ENCODE peak calls at places on chromosomes 7 and 10, in five cellular contexts. K is ovary, A is body of pancreas, L is Panc1, F is neural progenitor cell. S is an unnamed sample.

GRCh38 chr7:107051376-107051775 is 6.9 kb downstream of the PRKAR2B start:
- DNase-seq in L (no peak), F (no peak), K (no peak), A (no peak), S (no peak)

GRCh38 chr10:14014423-14014822 is 316.3 kb downstream of the FRMD4A start:
- DNase-seq in F (no peak), A (no peak), L (no peak), K (no peak), S (no peak)

GRCh38 chr7:2566890-2567662 is 8.3 kb downstream of the IQCE start:
- DNase-seq in A (no peak), F (no peak), L (no peak), K (no peak), S (peak; percentile 85)

GRCh38 chr10:102644066-102644645 is at the start of gene TRIM8:
- DNase-seq in L (no peak), K (peak; percentile 72), A (peak; percentile 69), F (peak; percentile 75), S (no peak)

GRCh38 chr10:79137826-79138225 is 69.1 kb downstream of the ZMIZ1 start:
- DNase-seq in F (no peak), K (peak; percentile 76), L (no peak), A (no peak), S (peak; percentile 37)

GRCh38 chr10:11345224-11346054 is 266.0 kb downstream of the USP6NL start:
- DNase-seq in K (no peak), A (no peak), F (peak; percentile 24), L (no peak), S (peak; percentile 21)

GRCh38 chr10:49737474-49738201 is 24.5 kb downstream of the OGDHL start:
- DNase-seq in L (no peak), K (no peak), A (no peak), F (no peak), S (no peak)

GRCh38 chr7:102072636-102073209 is 213.9 kb upstream of the SH2B2 start:
- DNase-seq in A (no peak), K (no peak), F (no peak), L (no peak), S (no peak)

GRCh38 chr7:825386-825785 is 6.9 kb upstream of the SUN1 start:
- DNase-seq in L (no peak), F (no peak), A (no peak), K (no peak), S (no peak)

GRCh38 chr10:11856678-11857077 is 33.5 kb downstream of the PROSER2 start:
- DNase-seq in K (no peak), L (no peak), F (no peak), A (no peak), S (no peak)

GRCh38 chr7:44162785-44163395 is 21.8 kb upstream of the MYL7 start:
- DNase-seq in L (no peak), K (no peak), F (no peak), A (no peak), S (no peak)

GRCh38 chr7:57437581-57437980 is 12.4 kb upstream of the ZNF716 start:
- DNase-seq in L (no peak), F (no peak), K (no peak), A (no peak), S (no peak)

GRCh38 chr7:27108390-27109127 is 6.1 kb upstream of the HOXA2 start:
- DNase-seq in F (peak; percentile 83), L (no peak), K (no peak), A (no peak), S (no peak)

GRCh38 chr7:111264111-111264868 is 173.4 kb downstream of the LRRN3 start:
- DNase-seq in A (no peak), F (no peak), K (no peak), L (no peak), S (no peak)

GRCh38 chr7:129169171-129169643 is 19.2 kb upstream of the SMO start:
- DNase-seq in K (peak; percentile 67), A (peak; percentile 63), F (peak; percentile 80), L (no peak), S (no peak)

GRCh38 chr10:45420453-45421192 is 46.6 kb downstream of the ALOX5 start:
- DNase-seq in L (no peak), F (no peak), K (peak; percentile 89), A (peak; percentile 98), S (peak; percentile 77)

GRCh38 chr10:30098624-30099023 is 39.2 kb upstream of the JCAD start:
- DNase-seq in K (no peak), F (no peak), A (no peak), L (no peak), S (no peak)

GRCh38 chr7:112204072-112204775 is 2.0 kb downstream of the DOCK4 start:
- DNase-seq in F (peak; percentile 43), L (no peak), K (no peak), A (no peak), S (no peak)

GRCh38 chr10:86603256-86603655 is 51.1 kb upstream of the OPN4 start:
- DNase-seq in L (no peak), F (no peak), K (no peak), A (no peak), S (no peak)

GRCh38 chr7:28700084-28700483 is 258.0 kb downstream of the TRIL start:
- DNase-seq in F (no peak), L (no peak), A (no peak), K (no peak), S (no peak)

GRCh38 chr7:116180302-116180701 is 30.0 kb upstream of the TES start:
- DNase-seq in L (peak; percentile 73), K (no peak), F (peak; percentile 61), A (no peak), S (no peak)

GRCh38 chr10:112202561-112203241 is 19.1 kb upstream of the GPAM start:
- DNase-seq in F (no peak), K (no peak), A (no peak), L (no peak), S (no peak)

GRCh38 chr10:9253121-9253520 is 1198.6 kb downstream of the GATA3 start:
- DNase-seq in K (no peak), A (no peak), F (no peak), L (no peak), S (no peak)

GRCh38 chr10:3635697-3636096 is 149.3 kb downstream of the KLF6 start:
- DNase-seq in L (no peak), K (no peak), A (peak; percentile 65), F (no peak), S (no peak)

GRCh38 chr10:28489201-28489600 is 43.7 kb upstream of the WAC start:
- DNase-seq in K (no peak), L (no peak), A (no peak), F (no peak), S (no peak)

GRCh38 chr7:2870471-2870941 is 26.4 kb upstream of the GNA12 start:
- DNase-seq in A (peak; percentile 38), F (peak; percentile 31), K (peak; percentile 88), L (no peak), S (no peak)

GRCh38 chr7:119964640-119965542 is 308.1 kb upstream of the KCND2 start:
- DNase-seq in K (no peak), L (no peak), A (no peak), F (no peak), S (no peak)

GRCh38 chr7:408651-409343 is 110.8 kb downstream of the PDGFA start:
- DNase-seq in A (no peak), L (no peak), F (no peak), K (peak; percentile 15), S (no peak)

GRCh38 chr10:100826983-100827818 is 81.8 kb downstream of the PAX2 start:
- DNase-seq in K (peak; percentile 38), L (no peak), F (peak; percentile 78), A (peak; percentile 74), S (no peak)

GRCh38 chr7:30238721-30239441 is 45.5 kb upstream of the ZNRF2 start:
- DNase-seq in F (no peak), K (no peak), A (peak; percentile 91), L (no peak), S (peak; percentile 62)

GRCh38 chr10:88820990-88821389 is 18.5 kb downstream of the LIPM start:
- DNase-seq in A (no peak), F (no peak), K (no peak), L (no peak), S (no peak)

GRCh38 chr7:73738612-73739386 is at the start of gene ABHD11:
- DNase-seq in F (peak; percentile 97), K (peak; percentile 100), A (peak; percentile 99), L (peak; percentile 94), S (peak; percentile 87)

GRCh38 chr7:122310119-122311021 is 5.8 kb upstream of the FEZF1 start:
- DNase-seq in F (peak; percentile 91), L (no peak), A (peak; percentile 33), K (no peak), S (no peak)

GRCh38 chr10:18474111-18474455 is 177.3 kb downstream of the NSUN6 start:
- DNase-seq in L (no peak), K (no peak), A (no peak), F (no peak), S (no peak)

GRCh38 chr10:18476283-18476682 is 175.1 kb downstream of the NSUN6 start:
- DNase-seq in L (no peak), K (no peak), A (no peak), F (no peak), S (no peak)

GRCh38 chr10:18479502-18479901 is 171.9 kb downstream of the NSUN6 start:
- DNase-seq in K (no peak), A (no peak), L (no peak), F (no peak), S (no peak)

GRCh38 chr10:18473424-18474110 is 177.8 kb downstream of the NSUN6 start:
- DNase-seq in F (no peak), L (no peak), A (peak; percentile 13), K (peak; percentile 44), S (no peak)

DNA sequence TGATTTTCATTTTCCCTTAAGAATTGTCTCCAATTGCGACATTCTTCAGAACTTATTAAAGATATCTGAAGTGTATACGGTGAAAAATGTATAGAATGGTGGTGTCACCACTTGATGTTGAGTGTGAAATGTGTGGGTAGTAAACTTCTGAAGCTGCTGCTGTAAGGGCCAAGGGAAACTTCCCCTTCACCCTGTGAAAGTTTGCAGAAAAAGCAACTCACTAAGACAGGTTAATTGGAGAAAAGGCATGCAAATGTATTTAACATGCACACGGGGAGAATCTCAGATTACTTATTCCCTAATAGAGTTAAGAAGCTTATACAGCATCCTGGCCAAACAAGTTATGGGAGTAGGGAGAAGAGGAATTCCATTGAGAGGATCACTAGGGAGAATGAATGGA is 173.0 kb downstream of the NSUN6 start:
- DNase-seq in K (no peak), A (no peak), L (no peak), F (no peak), S (no peak)
- H3K4me3 ChIP-seq in K (no peak overlapping the region), A (no peak overlapping the region), L (no peak overlapping the region), F (no peak overlapping the region), S (no peak overlapping the region)

DNA sequence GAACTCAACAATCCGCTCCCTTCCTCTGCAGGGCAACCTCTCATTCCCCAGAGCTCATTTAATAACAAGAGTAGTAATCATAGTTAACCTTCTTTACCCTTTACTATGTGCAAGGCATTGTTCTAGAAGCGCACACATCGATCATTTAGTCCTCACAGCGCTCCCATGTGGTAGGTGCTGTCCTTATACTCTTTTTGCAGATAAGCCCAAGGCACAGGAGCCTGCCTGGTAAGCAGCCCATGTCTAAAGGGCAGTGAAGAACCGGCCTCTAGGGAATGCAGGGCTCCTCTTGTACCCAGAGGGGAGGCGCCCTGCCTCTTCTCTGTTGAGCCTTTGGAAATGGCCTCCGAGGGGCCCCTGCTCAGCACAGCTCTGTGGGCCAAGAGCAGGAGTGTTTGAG is 14.3 kb downstream of the CHST3 start:
- DNase-seq in A (no peak), K (peak; percentile 40), L (no peak), F (peak; percentile 55), S (no peak)
- TF ChIP-seq CTCF in A (no peak), K (no peak), L (no peak), F (peak; percentile 46), S (no peak)

GRCh38 chr7:20831976-20832375 is 45.3 kb upstream of the SP8 start:
- DNase-seq in L (no peak), K (no peak), F (peak; percentile 25), A (no peak), S (no peak)
- H3K4me3 ChIP-seq in L (no peak overlapping the region), K (no peak overlapping the region), F (no peak overlapping the region), A (no peak overlapping the region), S (no peak overlapping the region)

GRCh38 chr10:133249094-133249780 is 11.6 kb downstream of the VENTX start:
- DNase-seq in K (no peak), A (no peak), L (no peak), F (no peak), S (no peak)
- TF ChIP-seq CTCF in K (no peak), A (no peak), L (no peak), F (no peak), S (peak; percentile 18)

S was measured in GM12864.